ENCODE peak calls at places on chromosome 2, in ten cellular contexts. W, L, V, X, E, I, R, K, J and A are unnamed samples.

GRCh38 chr2:176134045-176134444 is 4.5 kb downstream of the HOXD8 start:
- DNase-seq in W (no peak), L (no peak), V (no peak), X (no peak), E (no peak), I (no peak), R (no peak), K (no peak), J (no peak), A (no peak)

GRCh38 chr2:38474833-38475566 is 97.9 kb upstream of the ATL2 start:
- DNase-seq in W (no peak), L (no peak), V (no peak), X (no peak), E (no peak), I (no peak), R (no peak), K (no peak), J (no peak), A (no peak)

GRCh38 chr2:198441876-198442275 is 637.5 kb downstream of the PLCL1 start:
- DNase-seq in W (no peak), L (no peak), V (no peak), X (no peak), E (no peak), I (no peak), R (no peak), K (no peak), J (no peak), A (no peak)

GRCh38 chr2:52220393-52220792 is 1188.5 kb upstream of the NRXN1 start:
- DNase-seq in W (no peak), L (no peak), V (no peak), X (no peak), E (no peak), I (no peak), R (no peak), K (no peak), J (no peak), A (no peak)

GRCh38 chr2:239724851-239725550 is 300.1 kb downstream of the NDUFA10 start:
- DNase-seq in W (no peak), L (no peak), V (no peak), X (peak), E (no peak), I (no peak), R (no peak), K (no peak), J (no peak), A (no peak)

GRCh38 chr2:221051162-221051561 is 520.9 kb downstream of the EPHA4 start:
- DNase-seq in W (no peak), L (no peak), V (no peak), X (no peak), E (no peak), I (no peak), R (no peak), K (no peak), J (no peak), A (no peak)

GRCh38 chr2:240191001-240191400 is 50.5 kb upstream of the OTOS start:
- DNase-seq in W (no peak), L (no peak), V (no peak), X (peak), E (no peak), I (no peak), R (no peak), K (no peak), J (no peak), A (no peak)

GRCh38 chr2:20728114-20728758 is 61.3 kb downstream of the GDF7 start:
- DNase-seq in W (no peak), L (no peak), V (no peak), X (no peak), E (no peak), I (no peak), R (no peak), K (no peak), J (peak), A (peak)